ENCODE peak calls at places on chromosome 14, in four cellular contexts. D, S, H and M are unnamed samples.

GRCh38 chr14:49485290-49485689 is 100.9 kb downstream of the RPS29 start:
- DNase-seq in D (no peak), S (no peak), H (no peak), M (no peak)

GRCh38 chr14:88289214-88289613 is 33.9 kb downstream of the KCNK10 start:
- DNase-seq in H (no peak), S (no peak), D (no peak), M (no peak)

GRCh38 chr14:27389402-27389801 is 791.6 kb upstream of the NOVA1 start:
- DNase-seq in S (no peak), H (no peak), D (no peak), M (no peak)

GRCh38 chr14:24172871-24173281 is 996 bp downstream of the REC8 start:
- DNase-seq in S (no peak), H (peak), D (no peak), M (no peak)

GRCh38 chr14:69260246-69260978 is 454 bp downstream of the GALNT16 start:
- DNase-seq in D (no peak), H (peak), S (no peak), M (peak)

GRCh38 chr14:24411468-24412454 is 13.0 kb downstream of the NYNRIN start:
- DNase-seq in D (no peak), H (peak), S (peak), M (peak)

GRCh38 chr14:36988568-36988967 is 183.8 kb downstream of the SLC25A21 start:
- DNase-seq in H (no peak), D (no peak), S (no peak), M (no peak)

GRCh38 chr14:91750634-91751198 is 18.8 kb upstream of the CATSPERB start:
- DNase-seq in D (no peak), H (no peak), S (no peak), M (no peak)

GRCh38 chr14:53391631-53392030 is 238.5 kb upstream of the DDHD1 start:
- DNase-seq in D (no peak), S (no peak), H (no peak), M (no peak)

GRCh38 chr14:30443368-30444007 is 115.5 kb upstream of the G2E3 start:
- DNase-seq in S (peak), H (peak), D (no peak), M (no peak)

GRCh38 chr14:103066399-103066798 is 9.1 kb upstream of the CDC42BPB start:
- DNase-seq in H (no peak), S (no peak), D (no peak), M (no peak)

GRCh38 chr14:90034156-90034555 is 27.6 kb upstream of the KCNK13 start:
- DNase-seq in S (no peak), H (no peak), D (no peak), M (no peak)

GRCh38 chr14:76261371-76261811 is 109.7 kb downstream of the GPATCH2L start:
- DNase-seq in D (no peak), S (peak), H (no peak), M (no peak)

GRCh38 chr14:71328183-71328582 is 420.9 kb downstream of the PCNX1 start:
- DNase-seq in H (no peak), D (no peak), S (no peak), M (no peak)

GRCh38 chr14:65095633-65096205 is 6.6 kb downstream of the MAX start:
- DNase-seq in H (no peak), D (no peak), S (peak), M (no peak)

GRCh38 chr14:56870336-56870735 is 60.1 kb upstream of the OTX2 start:
- DNase-seq in S (no peak), H (no peak), D (no peak), M (no peak)

GRCh38 chr14:103362780-103363179 is 22.4 kb upstream of the MARK3 start:
- DNase-seq in S (peak), H (no peak), D (no peak), M (no peak)

GRCh38 chr14:30375280-30375892 is 183.6 kb upstream of the G2E3 start:
- DNase-seq in H (peak), D (peak), S (peak), M (peak)

GRCh38 chr14:102930753-102931579 is 8.5 kb downstream of the AMN start:
- DNase-seq in S (peak), D (no peak), H (no peak), M (peak)

GRCh38 chr14:78164226-78164853 is 5.8 kb upstream of the NRXN3 start:
- DNase-seq in D (peak), S (peak), H (peak), M (peak)

GRCh38 chr14:68312884-68313725 is 479.8 kb downstream of the ZFP36L1 start:
- DNase-seq in H (no peak), S (no peak), D (no peak), M (no peak)

GRCh38 chr14:90580381-90581335 is 183.8 kb downstream of the CALM1 start:
- DNase-seq in S (peak), D (no peak), H (peak), M (no peak)

GRCh38 chr14:104600141-104600643 is 4.4 kb downstream of the TMEM179 start:
- DNase-seq in S (no peak), D (no peak), H (peak), M (no peak)

GRCh38 chr14:93743270-93744060 is 44.8 kb downstream of the PRIMA1 start:
- DNase-seq in H (no peak), S (no peak), D (no peak), M (no peak)
- TF ChIP-seq TEAD4 in H (no peak), S (no peak), D (no peak), M (no peak)

DNA sequence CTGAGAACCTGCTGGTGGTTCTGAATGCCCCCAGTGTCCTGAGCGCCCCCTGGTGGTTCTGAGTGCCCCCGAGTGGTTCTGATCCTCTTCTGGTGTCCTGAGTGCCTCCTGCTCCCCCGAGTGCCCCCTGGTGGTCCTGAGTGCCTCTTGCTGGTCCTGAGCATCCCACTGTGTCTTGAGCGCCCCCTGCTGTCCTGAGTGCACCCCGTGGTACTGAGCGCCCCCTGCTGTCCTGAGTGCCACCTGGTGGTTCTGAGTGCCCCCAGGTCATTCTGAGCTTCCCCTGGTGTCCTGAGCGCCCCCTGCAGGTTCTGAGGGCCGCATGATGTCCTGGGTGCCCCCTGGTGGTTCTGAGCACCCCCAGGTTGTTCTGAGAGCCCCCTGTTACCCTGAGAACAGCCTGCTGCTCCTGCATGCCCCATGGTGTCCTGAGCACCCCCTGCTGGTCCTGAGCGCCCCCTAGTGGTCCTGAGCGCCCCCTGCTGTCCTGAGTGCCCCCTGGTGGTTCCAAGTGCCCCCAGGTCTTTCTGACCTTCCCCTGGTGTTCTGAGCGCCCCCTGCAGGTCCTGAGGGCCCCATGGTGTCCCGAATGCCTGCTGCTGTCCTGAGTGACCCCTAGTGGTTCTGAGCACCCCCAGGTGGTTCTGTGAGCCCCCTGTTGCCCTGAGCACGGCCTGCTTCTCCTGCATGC is 1165.4 kb downstream of the TMEM121 start:
- DNase-seq in S (peak), H (peak), D (no peak), M (peak)
- TF ChIP-seq TEAD4 in S (no peak), H (no peak), D (no peak), M (no peak)

DNA sequence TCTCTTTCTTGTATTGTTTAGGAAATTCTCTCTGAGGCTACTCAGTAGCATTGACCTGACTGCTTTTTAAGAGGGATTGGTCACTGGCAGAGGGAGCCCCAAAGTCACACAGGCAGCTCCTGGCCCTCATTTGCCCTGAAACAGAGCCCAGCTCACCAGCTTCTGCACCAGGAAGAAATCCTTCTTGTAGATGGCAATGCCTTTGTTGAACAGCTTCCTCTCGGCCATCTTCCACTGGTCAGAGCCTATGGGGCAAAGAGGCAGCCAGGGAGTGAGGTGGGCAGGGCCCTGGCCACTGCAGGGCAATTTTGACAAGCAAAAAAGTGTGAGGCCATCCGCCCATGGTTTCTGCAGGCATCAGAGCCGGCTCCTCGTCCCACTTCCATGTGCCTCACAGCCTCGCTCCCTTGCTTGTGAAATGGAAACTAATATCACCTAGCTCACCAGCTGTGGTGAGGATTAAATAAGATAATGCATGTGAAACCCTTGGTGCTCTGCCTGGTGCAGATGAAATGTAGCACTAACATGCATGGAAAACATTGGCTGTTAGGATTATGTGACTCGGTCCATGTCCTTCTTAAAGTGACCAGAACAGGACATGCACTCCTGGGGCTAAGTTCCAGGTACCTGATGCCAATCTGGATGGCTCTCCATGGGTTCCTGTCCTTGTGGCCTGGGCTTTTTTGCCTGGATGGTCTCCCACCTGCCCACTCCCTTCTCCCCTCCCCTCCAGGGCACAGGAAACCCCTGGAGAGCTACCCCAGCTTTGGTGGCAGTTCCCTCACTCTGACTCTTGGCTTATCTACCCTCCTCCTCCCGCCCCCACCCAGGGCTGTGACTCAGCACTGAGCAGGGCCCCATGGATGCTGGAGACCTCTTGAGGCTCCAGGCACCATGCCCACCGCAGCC is 11.2 kb upstream of the PNMA1 start:
- DNase-seq in D (no peak), H (no peak), S (peak), M (no peak)
- TF ChIP-seq TEAD4 in D (no peak), H (no peak), S (no peak), M (no peak)

GRCh38 chr14:94907626-94908261 is 137.8 kb upstream of the GSC start:
- DNase-seq in D (no peak), S (no peak), H (peak), M (no peak)
- TF ChIP-seq TEAD4 in D (no peak), S (no peak), H (no peak), M (no peak)

DNA sequence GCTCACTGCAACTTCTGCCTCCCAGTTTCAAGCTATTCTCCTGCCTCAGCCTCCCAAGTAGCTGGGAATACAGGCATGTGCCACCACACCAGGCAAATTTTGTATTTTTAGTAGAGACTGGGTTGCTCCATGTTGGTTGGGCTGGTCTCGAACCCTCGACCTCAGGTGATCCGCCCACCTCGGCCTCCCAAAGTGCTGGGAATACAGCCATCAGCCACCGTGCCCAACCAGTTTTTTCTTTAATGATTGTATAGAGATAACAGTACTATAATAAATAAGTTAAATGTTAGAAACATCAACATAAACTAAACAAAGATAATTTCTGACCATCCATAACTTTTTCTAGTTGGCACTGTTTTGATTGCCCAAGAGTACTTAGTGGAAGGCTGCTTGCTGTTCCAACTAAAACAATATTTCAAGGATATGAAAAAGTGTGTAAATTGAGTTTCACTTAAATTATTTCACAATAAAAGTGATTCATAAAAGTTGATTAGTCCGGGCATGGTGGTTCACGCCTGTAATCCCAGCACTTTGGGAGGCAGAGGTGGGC is 5.6 kb downstream of the GON7 start:
- DNase-seq in S (no peak), D (no peak), H (no peak), M (no peak)
- TF ChIP-seq TEAD4 in S (no peak), D (no peak), H (no peak), M (no peak)

GRCh38 chr14:55781046-55781445 is 201.0 kb downstream of the KTN1 start:
- DNase-seq in S (peak), D (no peak), H (no peak), M (no peak)
- TF ChIP-seq TEAD4 in S (no peak), D (no peak), H (no peak), M (no peak)